ENCODE peak calls at places on chromosomes 4 and X, in five cellular contexts. H is H1, J is H9, G is neuronal stem cell, D is trophoblast cell. F is an unnamed sample. For H3K4me1, the result is how much of the 10 kb centered on the place peaks cover.

GRCh38 chr4:182835006-182835740 is 82.0 kb downstream of the DCTD start:
- DNase-seq in J (peak), D (no peak), G (no peak), H (no peak), F (no peak)

GRCh38 chrX:56726609-56727008 is 2.4 kb upstream of the NBDY start:
- DNase-seq in G (no peak), D (peak), J (no peak), H (no peak), F (peak)

GRCh38 chrX:46268429-46268828 is 276.8 kb downstream of the ZNF674 start:
- DNase-seq in H (no peak), J (no peak), D (no peak), G (no peak), F (no peak)

GRCh38 chr4:8912506-8912905 is 40.9 kb upstream of the HMX1 start:
- DNase-seq in H (no peak), D (no peak), G (no peak), J (no peak), F (no peak)

GRCh38 chr4:175419120-175419774 is 392.8 kb downstream of the GPM6A start:
- DNase-seq in D (peak), G (no peak), J (no peak), H (no peak), F (peak)

GRCh38 chr4:175109933-175110332 is 191.8 kb downstream of the ADAM29 start:
- DNase-seq in D (no peak), J (peak), H (peak), G (no peak), F (no peak)

GRCh38 chr4:244471-244870 is 60.8 kb downstream of the ZNF732 start:
- DNase-seq in G (no peak), J (peak), H (peak), D (peak), F (peak)

GRCh38 chr4:121764303-121764701 is 662 bp downstream of the SMIM43 start:
- DNase-seq in J (no peak), G (no peak), D (peak), H (no peak), F (no peak)

GRCh38 chr4:140943486-140943885 is 187.3 kb upstream of the TBC1D9 start:
- DNase-seq in J (no peak), D (no peak), G (no peak), H (no peak), F (no peak)

GRCh38 chrX:103817502-103817901 is 14.6 kb downstream of the RAB9B start:
- DNase-seq in J (no peak), G (peak), H (no peak), D (peak), F (peak)

GRCh38 chrX:138150709-138151108 is 560.8 kb downstream of the FGF13 start:
- DNase-seq in G (no peak), H (no peak), J (no peak), D (no peak), F (no peak)

GRCh38 chr4:174119051-174119450 is 164.4 kb downstream of the FBXO8 start:
- DNase-seq in D (peak), H (no peak), G (no peak), J (no peak), F (peak)

GRCh38 chrX:19627533-19627932 is 112.2 kb upstream of the MAP3K15 start:
- DNase-seq in D (peak), J (no peak), G (no peak), H (no peak), F (peak)

GRCh38 chrX:15566244-15566643 is 34.5 kb downstream of the ACE2 start:
- DNase-seq in D (no peak), J (no peak), H (no peak), G (no peak), F (no peak)

GRCh38 chr4:22500128-22500611 is 15.7 kb downstream of the ADGRA3 start:
- DNase-seq in D (peak), G (no peak), J (no peak), H (no peak), F (no peak)

GRCh38 chr4:175891231-175891630 is 79.2 kb upstream of the GPM6A start:
- DNase-seq in D (no peak), H (no peak), G (no peak), J (no peak), F (no peak)

GRCh38 chr4:60617731-60618130 is 582.4 kb upstream of the ADGRL3 start:
- DNase-seq in H (no peak), J (no peak), G (no peak), D (no peak), F (no peak)

DNA sequence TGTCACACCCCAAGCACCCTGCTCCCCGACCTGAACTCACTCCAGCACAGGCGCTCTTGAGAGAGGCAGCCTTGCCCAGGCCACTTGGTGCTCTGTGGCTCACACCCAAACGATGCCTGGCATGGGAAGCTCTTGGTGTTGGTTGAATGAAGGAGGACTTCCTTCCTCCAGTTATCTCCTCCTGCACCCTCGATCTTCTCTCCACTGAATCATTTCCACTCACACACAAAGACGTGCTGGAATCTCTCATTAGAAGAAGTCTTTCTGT is 90.5 kb upstream of the TRIM2 start:
- DNase-seq in G (no peak), H (no peak), D (no peak), J (no peak), F (no peak)
- H3K18ac ChIP-seq in G (no peak), H (no peak), D (no peak), J (no peak), F (no peak)

DNA sequence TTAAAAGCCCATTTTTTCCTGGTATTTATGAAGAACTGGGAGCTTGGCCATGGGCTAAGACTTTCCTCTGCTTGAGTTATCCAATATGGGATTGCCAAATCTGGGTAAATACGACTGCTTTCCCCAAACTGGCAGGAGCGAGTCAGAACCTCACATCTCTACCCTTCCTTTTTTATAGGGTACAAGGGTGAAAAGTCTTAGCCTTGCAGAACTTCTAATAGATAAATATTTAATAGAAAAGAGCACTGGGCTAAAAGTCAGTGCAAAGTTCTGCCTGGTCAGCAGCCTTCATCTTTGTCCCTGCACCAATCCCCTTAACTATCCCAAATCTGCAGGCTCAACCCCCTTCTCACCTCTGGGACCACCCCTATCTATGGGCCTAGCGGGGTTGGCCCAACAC is 61.6 kb upstream of the ACSL1 start:
- DNase-seq in G (no peak), H (no peak), J (no peak), D (no peak), F (no peak)
- H2BK12ac ChIP-seq in G (no peak), H (no peak), J (no peak), D (no peak), F (no peak)

GRCh38 chr4:83110970-83111369 is 3.6 kb downstream of the PLAC8 start:
- DNase-seq in J (no peak), H (no peak), G (no peak), D (no peak), F (no peak)
- H3K4me1 ChIP-seq in J (under half), H (under half), G (under half), D (under half), F (under half)

GRCh38 chr4:24777528-24777927 is 17.8 kb upstream of the SOD3 start:
- DNase-seq in D (no peak), H (no peak), J (no peak), G (no peak), F (no peak)
- H3K18ac ChIP-seq in D (no peak), H (no peak), J (no peak), G (no peak), F (no peak)

GRCh38 chr4:152540293-152540674 is 4.4 kb upstream of the FBXW7 start:
- DNase-seq in D (no peak), H (peak), G (no peak), J (peak), F (peak)
- H2BK12ac ChIP-seq in D (no peak), H (no peak), G (no peak), J (no peak), F (no peak)

GRCh38 chrX:65697915-65698796 is 30.7 kb downstream of the MSN start:
- DNase-seq in D (no peak), G (no peak), H (no peak), J (peak), F (peak)
- H3K4me1 ChIP-seq in D (under half), G (under half), H (under half), J (under half), F (under half)

GRCh38 chr4:15738877-15739276 is 36.0 kb downstream of the BST1 start:
- DNase-seq in G (no peak), H (no peak), J (no peak), D (peak), F (no peak)
- H3K18ac ChIP-seq in G (no peak), H (no peak), J (no peak), D (no peak), F (no peak)

GRCh38 chr4:111959202-111959601 is 186.1 kb upstream of the FAM241A start:
- DNase-seq in H (no peak), G (no peak), D (peak), J (no peak), F (peak)

GRCh38 chr4:111952708-111953107 is 192.5 kb upstream of the FAM241A start:
- DNase-seq in D (no peak), G (no peak), J (no peak), H (no peak), F (no peak)

GRCh38 chr4:111957131-111957530 is 188.1 kb upstream of the FAM241A start:
- DNase-seq in G (no peak), D (no peak), J (no peak), H (no peak), F (no peak)

GRCh38 chr4:111957992-111958391 is 187.3 kb upstream of the FAM241A start:
- DNase-seq in J (no peak), G (no peak), H (no peak), D (no peak), F (peak)

GRCh38 chr4:111954546-111954945 is 190.7 kb upstream of the FAM241A start:
- DNase-seq in D (peak), J (no peak), G (no peak), H (no peak), F (no peak)
- H2BK12ac ChIP-seq in D (no peak), J (no peak), G (no peak), H (no peak), F (no peak)

GRCh38 chrX:2697306-2697705 is 6.2 kb downstream of the CD99 start:
- DNase-seq in J (no peak), H (no peak), D (no peak), G (no peak), F (peak)

GRCh38 chrX:2697741-2698294 is 6.7 kb downstream of the CD99 start:
- DNase-seq in J (no peak), D (no peak), G (no peak), H (no peak), F (peak)

GRCh38 chrX:2694868-2695267 is 3.8 kb downstream of the CD99 start:
- DNase-seq in J (no peak), H (no peak), G (no peak), D (no peak), F (peak)

GRCh38 chrX:2698604-2699003 is 7.5 kb downstream of the CD99 start:
- DNase-seq in J (no peak), G (no peak), H (no peak), D (peak), F (no peak)

DNA sequence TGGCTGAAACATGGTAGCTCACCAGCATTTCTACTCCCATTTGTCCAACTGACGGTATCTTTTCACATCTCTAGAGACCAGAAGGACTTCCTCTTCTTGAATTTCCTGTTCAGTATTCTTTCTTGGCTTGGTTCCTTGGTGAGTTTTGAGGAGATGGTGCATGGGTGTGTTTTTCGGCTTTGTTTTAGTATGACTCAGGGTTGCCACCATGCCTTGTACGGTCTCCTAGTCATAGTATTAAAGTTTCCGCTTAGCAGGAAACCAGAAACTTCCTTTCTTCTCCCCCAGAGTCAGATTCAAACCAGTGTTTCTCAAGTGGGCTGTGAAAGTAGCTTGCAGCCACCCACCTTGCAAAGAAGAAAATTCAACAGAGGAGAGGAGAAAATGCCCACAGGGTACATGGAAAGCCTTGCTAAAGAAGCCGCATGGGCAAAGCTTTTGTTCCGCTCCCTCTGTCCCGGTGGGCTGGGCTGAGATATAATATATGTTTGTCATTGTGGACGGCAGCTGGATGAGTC is 5.7 kb downstream of the CD99 start:
- DNase-seq in H (no peak), J (no peak), D (peak), G (no peak), F (peak)
- H3K4me1 ChIP-seq in H (under half), J (under half), D (under half), G (under half), F (under half)

DNA sequence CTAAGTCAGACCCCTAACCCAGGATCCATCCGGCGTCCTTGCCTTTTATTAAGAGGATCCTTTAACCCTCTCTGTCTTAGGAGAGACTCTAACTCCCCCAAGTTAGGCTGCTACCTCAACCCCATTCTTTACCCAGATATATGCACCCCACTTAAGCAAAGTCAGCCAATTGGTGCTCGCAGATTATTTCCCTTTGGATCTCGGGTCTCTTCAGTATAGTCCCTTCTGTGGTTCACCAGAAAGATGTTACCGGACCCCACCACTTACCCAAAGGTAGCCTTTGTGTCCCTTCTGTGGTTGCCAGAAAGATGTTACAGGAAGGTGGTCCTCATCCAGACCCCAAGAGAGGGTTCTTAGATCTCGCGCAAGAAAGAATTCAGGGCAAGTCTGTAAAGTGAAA is 212.9 kb upstream of the GRID2 start:
- DNase-seq in G (no peak), J (no peak), D (no peak), H (no peak), F (no peak)
- H3K18ac ChIP-seq in G (no peak), J (no peak), D (no peak), H (no peak), F (no peak)